ENCODE peak calls at places on chromosomes 7 and 10, in five cellular contexts. B is body of pancreas; K is stimulated activated CD4-positive, alpha-beta T cell treated with anti-CD3 and anti-CD28 coated beads, Interleukin-12 subunit alpha, Interleukin-12 subunit beta, amount 100 ng/mL, for 4 hours; J is mucosa of gallbladder; C is activated T-cell treated with anti-CD3 and anti-CD28 coated beads for 48 hours. W is an unnamed sample.

GRCh38 chr10:122682522-122682921 is 17.1 kb downstream of the C10orf120 start:
- DNase-seq in K (no peak), B (no peak), C (no peak), J (no peak), W (no peak)

GRCh38 chr10:119375574-119376265 is 166.8 kb downstream of the RGS10 start:
- DNase-seq in C (no peak), B (no peak), J (no peak), K (no peak), W (no peak)

GRCh38 chr7:155568961-155569360 is 22.6 kb upstream of the CNPY1 start:
- DNase-seq in J (no peak), B (no peak), K (no peak), C (no peak), W (no peak)

GRCh38 chr7:19958309-19958896 is 185.0 kb upstream of the TMEM196 start:
- DNase-seq in C (no peak), K (no peak), B (no peak), J (no peak), W (peak; percentile 99)

GRCh38 chr7:137919987-137920386 is 73.2 kb upstream of the DGKI start:
- DNase-seq in B (no peak), K (no peak), J (no peak), C (no peak), W (no peak)

GRCh38 chr10:11772575-11773288 is 30.6 kb downstream of the ECHDC3 start:
- DNase-seq in B (no peak), K (no peak), C (no peak), J (no peak), W (no peak)

GRCh38 chr10:103758294-103758681 is 97.1 kb downstream of the SH3PXD2A start:
- DNase-seq in B (no peak), K (no peak), C (no peak), J (no peak), W (no peak)

GRCh38 chr10:69010151-69010640 is 21.6 kb downstream of the KIFBP start:
- DNase-seq in C (no peak), J (no peak), B (no peak), K (no peak), W (no peak)

GRCh38 chr7:139495726-139496125 is 12.3 kb upstream of the KLRG2 start:
- DNase-seq in B (no peak), K (no peak), C (no peak), J (no peak), W (no peak)

GRCh38 chr10:132456881-132457280 is 59.9 kb downstream of the PWWP2B start:
- DNase-seq in B (no peak), J (no peak), K (no peak), C (no peak), W (no peak)

GRCh38 chr7:881441-882234 is 5.3 kb downstream of the GET4 start:
- DNase-seq in J (no peak), C (no peak), B (no peak), K (no peak), W (no peak)

GRCh38 chr7:139589474-139589873 is 66.0 kb downstream of the CLEC2L start:
- DNase-seq in K (no peak), B (no peak), J (no peak), C (no peak), W (no peak)

GRCh38 chr10:470339-471003 is 219.0 kb downstream of the DIP2C start:
- DNase-seq in K (no peak), J (no peak), C (no peak), B (no peak), W (no peak)

GRCh38 chr10:112124859-112125258 is 58.7 kb downstream of the GPAM start:
- DNase-seq in K (no peak), B (no peak), J (peak; percentile 16), C (no peak), W (no peak)

GRCh38 chr7:7889791-7890568 is 78.6 kb upstream of the GLCCI1 start:
- DNase-seq in B (no peak), K (no peak), J (no peak), C (no peak), W (no peak)

GRCh38 chr7:141674702-141675101 is 27.3 kb downstream of the DENND11 start:
- DNase-seq in K (no peak), J (no peak), B (no peak), C (no peak), W (no peak)

GRCh38 chr7:112079671-112080070 is 126.5 kb downstream of the DOCK4 start:
- DNase-seq in K (no peak), B (no peak), C (no peak), J (no peak), W (no peak)

GRCh38 chr7:157565201-157565626 is 228.4 kb downstream of the DNAJB6 start:
- DNase-seq in B (no peak), K (no peak), J (no peak), C (no peak), W (no peak)

GRCh38 chr7:155543926-155544325 is 2.4 kb downstream of the CNPY1 start:
- DNase-seq in K (no peak), B (no peak), J (no peak), C (no peak), W (no peak)

GRCh38 chr10:24969732-24970330 is 17.4 kb upstream of the PRTFDC1 start:
- DNase-seq in C (no peak), B (no peak), J (no peak), K (no peak), W (no peak)

GRCh38 chr10:7541137-7542087 is 125.4 kb downstream of the ITIH5 start:
- DNase-seq in J (peak; percentile 62), K (no peak), B (peak; percentile 56), C (no peak), W (no peak)

GRCh38 chr7:156589808-156590207 is 50.8 kb upstream of the RNF32 start:
- DNase-seq in J (no peak), K (no peak), C (no peak), B (no peak), W (no peak)

GRCh38 chr10:32054087-32054486 is 2.1 kb downstream of the KIF5B start:
- DNase-seq in J (peak; percentile 24), B (peak; percentile 40), K (no peak), C (no peak), W (no peak)

GRCh38 chr7:151566897-151567320 is 47.2 kb upstream of the RHEB start:
- DNase-seq in K (no peak), B (no peak), J (no peak), C (no peak), W (no peak)